ENCODE peak calls at places on chromosomes 5 and 9, in ten cellular contexts. One of them, this sample, is unnamed. For H3K27me3, the result is how much of the 10 kb centered on the place peaks cover.

GRCh38 chr5:57493034-57493433 is 10.4 kb upstream of the ACTBL2 start:
- DNase-seq in WERI-Rb-1: no peak
- DNase-seq in BE2C: no peak
- DNase-seq in bronchial epithelial cell: no peak
- DNase-seq in cardiac muscle cell: peak
- DNase-seq in SJSA1: no peak
- DNase-seq in ovary: no peak
- DNase-seq in Peyer's patch: no peak
- DNase-seq in endodermal cell: no peak
- DNase-seq in breast epithelium: no peak
- DNase-seq in this sample: no peak

GRCh38 chr5:74627511-74628120 is 12.9 kb downstream of the ENC1 start:
- DNase-seq in endodermal cell: no peak
- DNase-seq in bronchial epithelial cell: no peak
- DNase-seq in breast epithelium: no peak
- DNase-seq in cardiac muscle cell: no peak
- DNase-seq in BE2C: no peak
- DNase-seq in ovary: no peak
- DNase-seq in Peyer's patch: no peak
- DNase-seq in WERI-Rb-1: no peak
- DNase-seq in SJSA1: no peak
- DNase-seq in this sample: no peak

GRCh38 chr5:166845044-166845443 is 1446.4 kb upstream of the WWC1 start:
- DNase-seq in endodermal cell: peak
- DNase-seq in Peyer's patch: no peak
- DNase-seq in ovary: no peak
- DNase-seq in BE2C: no peak
- DNase-seq in WERI-Rb-1: no peak
- DNase-seq in SJSA1: no peak
- DNase-seq in bronchial epithelial cell: no peak
- DNase-seq in breast epithelium: no peak
- DNase-seq in cardiac muscle cell: peak
- DNase-seq in this sample: peak

GRCh38 chr9:71303351-71303750 is 181.9 kb upstream of the TRPM3 start:
- DNase-seq in ovary: no peak
- DNase-seq in bronchial epithelial cell: peak
- DNase-seq in breast epithelium: no peak
- DNase-seq in WERI-Rb-1: no peak
- DNase-seq in endodermal cell: no peak
- DNase-seq in BE2C: no peak
- DNase-seq in cardiac muscle cell: peak
- DNase-seq in SJSA1: no peak
- DNase-seq in Peyer's patch: no peak
- DNase-seq in this sample: no peak

GRCh38 chr5:137734962-137735530 is 843 bp downstream of the KLHL3 start:
- DNase-seq in cardiac muscle cell: peak
- DNase-seq in breast epithelium: no peak
- DNase-seq in BE2C: peak
- DNase-seq in WERI-Rb-1: peak
- DNase-seq in bronchial epithelial cell: peak
- DNase-seq in SJSA1: no peak
- DNase-seq in ovary: peak
- DNase-seq in endodermal cell: peak
- DNase-seq in Peyer's patch: peak
- DNase-seq in this sample: no peak

GRCh38 chr9:86281577-86282076 is 711 bp downstream of the ISCA1 start:
- DNase-seq in breast epithelium: no peak
- DNase-seq in cardiac muscle cell: no peak
- DNase-seq in WERI-Rb-1: no peak
- DNase-seq in endodermal cell: no peak
- DNase-seq in Peyer's patch: peak
- DNase-seq in bronchial epithelial cell: peak
- DNase-seq in SJSA1: no peak
- DNase-seq in ovary: no peak
- DNase-seq in BE2C: no peak
- DNase-seq in this sample: no peak

GRCh38 chr5:115460476-115460875 is 84.1 kb downstream of the FEM1C start:
- DNase-seq in BE2C: no peak
- DNase-seq in WERI-Rb-1: no peak
- DNase-seq in endodermal cell: no peak
- DNase-seq in cardiac muscle cell: peak
- DNase-seq in SJSA1: peak
- DNase-seq in breast epithelium: no peak
- DNase-seq in ovary: no peak
- DNase-seq in bronchial epithelial cell: peak
- DNase-seq in Peyer's patch: no peak
- DNase-seq in this sample: no peak

GRCh38 chr9:137352511-137353222 is 50.6 kb upstream of the NRARP start:
- DNase-seq in ovary: no peak
- DNase-seq in BE2C: no peak
- DNase-seq in endodermal cell: peak
- DNase-seq in SJSA1: no peak
- DNase-seq in Peyer's patch: no peak
- DNase-seq in cardiac muscle cell: no peak
- DNase-seq in WERI-Rb-1: no peak
- DNase-seq in breast epithelium: no peak
- DNase-seq in bronchial epithelial cell: no peak
- DNase-seq in this sample: no peak

GRCh38 chr5:30749971-30750370 is 443.5 kb upstream of the CDH6 start:
- DNase-seq in endodermal cell: no peak
- DNase-seq in WERI-Rb-1: no peak
- DNase-seq in ovary: no peak
- DNase-seq in SJSA1: no peak
- DNase-seq in Peyer's patch: no peak
- DNase-seq in cardiac muscle cell: no peak
- DNase-seq in breast epithelium: no peak
- DNase-seq in BE2C: no peak
- DNase-seq in bronchial epithelial cell: peak
- DNase-seq in this sample: no peak

GRCh38 chr9:30235068-30235467 is 2149.4 kb upstream of the ACO1 start:
- DNase-seq in BE2C: no peak
- DNase-seq in cardiac muscle cell: no peak
- DNase-seq in endodermal cell: peak
- DNase-seq in breast epithelium: no peak
- DNase-seq in ovary: no peak
- DNase-seq in WERI-Rb-1: no peak
- DNase-seq in Peyer's patch: no peak
- DNase-seq in SJSA1: no peak
- DNase-seq in bronchial epithelial cell: no peak
- DNase-seq in this sample: peak

GRCh38 chr9:135887021-135887507 is 20.3 kb downstream of the CAMSAP1 start:
- DNase-seq in bronchial epithelial cell: no peak
- DNase-seq in Peyer's patch: no peak
- DNase-seq in breast epithelium: no peak
- DNase-seq in ovary: no peak
- DNase-seq in endodermal cell: no peak
- DNase-seq in SJSA1: no peak
- DNase-seq in cardiac muscle cell: no peak
- DNase-seq in WERI-Rb-1: peak
- DNase-seq in BE2C: peak
- DNase-seq in this sample: peak

GRCh38 chr9:112752334-112753110 is 2.0 kb downstream of the SNX30 start:
- DNase-seq in WERI-Rb-1: no peak
- DNase-seq in endodermal cell: no peak
- DNase-seq in SJSA1: no peak
- DNase-seq in bronchial epithelial cell: no peak
- DNase-seq in breast epithelium: no peak
- DNase-seq in ovary: no peak
- DNase-seq in cardiac muscle cell: no peak
- DNase-seq in Peyer's patch: no peak
- DNase-seq in BE2C: no peak
- DNase-seq in this sample: no peak
- H3K4me3 ChIP-seq in WERI-Rb-1: no peak
- H3K4me3 ChIP-seq in endodermal cell: peak
- H3K4me3 ChIP-seq in SJSA1: no peak
- H3K4me3 ChIP-seq in bronchial epithelial cell: no peak
- H3K4me3 ChIP-seq in breast epithelium: peak
- H3K4me3 ChIP-seq in ovary: no peak
- H3K4me3 ChIP-seq in cardiac muscle cell: no peak
- H3K4me3 ChIP-seq in Peyer's patch: peak
- H3K4me3 ChIP-seq in BE2C: no peak
- H3K4me3 ChIP-seq in this sample: no peak

GRCh38 chr9:21404146-21404545 is 4.8 kb upstream of the IFNA8 start:
- DNase-seq in endodermal cell: no peak
- DNase-seq in breast epithelium: no peak
- DNase-seq in SJSA1: no peak
- DNase-seq in WERI-Rb-1: no peak
- DNase-seq in BE2C: no peak
- DNase-seq in bronchial epithelial cell: no peak
- DNase-seq in cardiac muscle cell: no peak
- DNase-seq in Peyer's patch: no peak
- DNase-seq in ovary: no peak
- DNase-seq in this sample: no peak

GRCh38 chr9:21398955-21399489 is 9.9 kb upstream of the IFNA8 start:
- DNase-seq in ovary: no peak
- DNase-seq in WERI-Rb-1: no peak
- DNase-seq in endodermal cell: no peak
- DNase-seq in bronchial epithelial cell: no peak
- DNase-seq in SJSA1: no peak
- DNase-seq in BE2C: no peak
- DNase-seq in cardiac muscle cell: no peak
- DNase-seq in Peyer's patch: no peak
- DNase-seq in breast epithelium: no peak
- DNase-seq in this sample: no peak

DNA sequence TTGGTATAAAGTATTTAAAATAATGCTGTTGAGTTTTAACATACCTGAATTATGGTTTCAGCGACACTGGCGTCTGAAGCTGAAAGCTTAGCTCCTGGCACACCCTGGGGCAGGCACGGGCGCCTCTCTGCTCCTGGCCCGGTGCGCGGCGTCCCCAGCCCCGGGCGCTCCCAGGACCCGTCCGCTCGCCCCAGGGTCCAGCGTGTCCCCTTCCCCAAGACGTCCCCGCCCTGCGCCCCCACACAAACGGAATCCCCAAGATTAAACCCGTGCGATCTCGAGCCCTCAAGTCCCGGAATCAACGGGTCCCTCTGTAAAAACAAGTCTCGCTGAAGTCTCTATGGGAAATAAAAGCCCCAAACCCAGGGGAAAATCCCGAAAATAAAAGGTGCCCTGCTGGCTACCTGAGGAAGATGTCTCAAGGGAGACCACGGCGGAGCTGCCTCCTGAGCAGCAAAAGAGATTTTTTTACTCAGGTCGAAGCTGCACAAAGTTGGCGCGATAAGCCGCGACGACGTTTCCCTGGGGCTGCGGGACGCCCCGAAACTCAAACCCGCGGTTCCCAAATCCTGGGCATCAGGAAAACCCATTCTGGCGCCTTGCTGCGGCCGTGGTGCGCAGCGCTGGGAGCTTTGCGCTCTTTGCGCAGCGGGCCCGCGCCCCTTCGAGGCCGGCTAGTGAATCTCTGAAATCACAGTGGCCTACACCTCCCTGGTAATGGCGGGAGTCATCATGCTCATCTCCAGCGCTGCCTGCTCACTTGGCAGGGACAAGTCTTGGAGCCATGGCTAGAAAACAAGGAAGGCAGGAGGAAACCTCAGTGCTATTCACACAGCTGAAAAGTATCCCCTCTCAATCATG is 6.3 kb upstream of the IFNA8 start:
- DNase-seq in endodermal cell: peak
- DNase-seq in SJSA1: no peak
- DNase-seq in cardiac muscle cell: peak
- DNase-seq in breast epithelium: no peak
- DNase-seq in Peyer's patch: no peak
- DNase-seq in bronchial epithelial cell: no peak
- DNase-seq in BE2C: no peak
- DNase-seq in WERI-Rb-1: peak
- DNase-seq in ovary: peak
- DNase-seq in this sample: no peak
- H3K27me3 ChIP-seq in endodermal cell: half or more
- H3K27me3 ChIP-seq in SJSA1: under half
- H3K27me3 ChIP-seq in cardiac muscle cell: half or more
- H3K27me3 ChIP-seq in breast epithelium: under half
- H3K27me3 ChIP-seq in Peyer's patch: under half
- H3K27me3 ChIP-seq in bronchial epithelial cell: under half
- H3K27me3 ChIP-seq in BE2C: under half
- H3K27me3 ChIP-seq in WERI-Rb-1: half or more
- H3K27me3 ChIP-seq in ovary: under half
- H3K27me3 ChIP-seq in this sample: under half

DNA sequence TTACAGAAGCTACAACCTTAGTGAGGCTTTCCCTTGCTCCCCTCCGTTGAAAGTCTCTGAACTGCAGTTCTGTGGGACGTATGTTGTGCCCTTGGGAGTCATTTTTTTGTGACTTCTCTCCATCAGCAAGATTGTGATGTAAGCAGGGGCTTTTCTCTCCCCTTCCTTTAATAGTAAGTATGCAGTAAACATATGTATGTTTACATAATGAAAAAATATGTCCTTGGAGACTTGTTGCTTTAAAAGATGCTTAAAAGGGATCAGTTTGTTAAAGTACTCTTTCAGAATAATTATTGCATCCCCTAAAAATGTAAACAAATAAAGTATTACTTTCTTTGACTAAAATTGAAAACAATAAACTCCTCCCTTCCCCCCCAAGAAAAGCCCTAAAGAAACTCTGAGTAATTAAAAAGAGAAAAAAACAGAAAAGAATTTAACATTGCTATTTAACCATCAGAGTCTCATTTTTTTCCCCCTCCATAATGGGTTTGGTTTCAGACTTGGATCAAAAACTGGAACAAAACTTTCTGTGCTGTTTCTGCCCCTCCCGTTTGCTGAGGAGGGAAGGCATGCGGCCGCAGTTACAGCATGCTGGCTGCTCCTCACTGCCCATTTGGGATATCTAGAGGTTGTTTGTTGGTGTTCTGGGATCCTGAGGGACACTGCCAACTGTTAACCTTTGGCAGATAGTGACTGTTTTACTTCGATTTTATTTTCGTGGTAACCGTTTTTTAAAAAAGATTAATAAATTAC is 40.2 kb downstream of the TRIO start:
- DNase-seq in cardiac muscle cell: no peak
- DNase-seq in endodermal cell: no peak
- DNase-seq in Peyer's patch: no peak
- DNase-seq in breast epithelium: no peak
- DNase-seq in BE2C: no peak
- DNase-seq in SJSA1: no peak
- DNase-seq in bronchial epithelial cell: no peak
- DNase-seq in ovary: peak
- DNase-seq in WERI-Rb-1: no peak
- DNase-seq in this sample: no peak
- H3K4me3 ChIP-seq in cardiac muscle cell: no peak
- H3K4me3 ChIP-seq in endodermal cell: no peak
- H3K4me3 ChIP-seq in Peyer's patch: peak
- H3K4me3 ChIP-seq in breast epithelium: no peak
- H3K4me3 ChIP-seq in BE2C: no peak
- H3K4me3 ChIP-seq in SJSA1: no peak
- H3K4me3 ChIP-seq in bronchial epithelial cell: no peak
- H3K4me3 ChIP-seq in ovary: peak
- H3K4me3 ChIP-seq in WERI-Rb-1: no peak
- H3K4me3 ChIP-seq in this sample: no peak

DNA sequence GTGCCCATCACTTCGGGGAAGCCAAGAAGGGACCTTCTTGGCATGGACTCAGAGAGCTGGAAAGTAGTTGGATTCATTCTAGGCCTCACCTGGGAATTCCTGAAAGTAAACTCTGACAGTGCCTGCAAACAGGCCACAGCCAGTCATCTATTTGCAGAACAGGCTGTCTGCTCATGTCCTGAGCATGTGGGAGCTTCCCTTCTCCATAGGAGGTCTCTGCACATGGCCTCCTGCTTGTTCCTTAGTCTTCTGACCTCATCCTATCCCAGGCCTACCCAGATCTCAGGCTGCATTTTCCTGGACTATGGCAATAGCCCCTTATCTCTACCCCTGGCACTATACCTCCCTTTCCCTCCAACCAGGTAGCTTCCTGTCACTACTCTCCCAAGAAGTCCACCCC is 67.2 kb upstream of the FSTL4 start:
- DNase-seq in bronchial epithelial cell: peak
- DNase-seq in breast epithelium: no peak
- DNase-seq in BE2C: no peak
- DNase-seq in endodermal cell: peak
- DNase-seq in cardiac muscle cell: no peak
- DNase-seq in WERI-Rb-1: no peak
- DNase-seq in ovary: no peak
- DNase-seq in SJSA1: no peak
- DNase-seq in Peyer's patch: no peak
- DNase-seq in this sample: no peak
- H3K27me3 ChIP-seq in bronchial epithelial cell: under half
- H3K27me3 ChIP-seq in breast epithelium: under half
- H3K27me3 ChIP-seq in BE2C: under half
- H3K27me3 ChIP-seq in endodermal cell: under half
- H3K27me3 ChIP-seq in cardiac muscle cell: under half
- H3K27me3 ChIP-seq in WERI-Rb-1: under half
- H3K27me3 ChIP-seq in ovary: under half
- H3K27me3 ChIP-seq in SJSA1: under half
- H3K27me3 ChIP-seq in Peyer's patch: under half
- H3K27me3 ChIP-seq in this sample: under half

This sample was measured in SJCRH30.